ENCODE peak calls at places on chromosomes 3 and 15, in eight cellular contexts. B is left lung; U is prostate gland; O is tibial nerve; R is CD8-positive, alpha-beta T cell; N is neural progenitor cell; H is GM12864; V is heart left ventricle. I is an unnamed sample.
A peak's percentile ranks its signal among the peaks of the same experiment; 100 is the strongest.

GRCh38 chr15:81337713-81338157 is 13.8 kb upstream of the STARD5 start:
- DNase-seq in B (no peak), U (no peak), O (no peak), R (no peak), N (no peak), H (no peak), V (no peak), I (no peak)

GRCh38 chr3:145902166-145902565 is 258.8 kb downstream of the PLOD2 start:
- DNase-seq in B (no peak), U (no peak), O (no peak), R (no peak), N (no peak), H (no peak), V (no peak), I (peak; percentile 12)

GRCh38 chr15:69661871-69662667 is 209.5 kb downstream of the RPLP1 start:
- DNase-seq in B (no peak), U (no peak), O (no peak), R (peak; percentile 43), N (no peak), H (no peak), V (no peak), I (no peak)

GRCh38 chr3:105793040-105793439 is 75.8 kb downstream of the CBLB start:
- DNase-seq in B (no peak), U (no peak), O (no peak), R (no peak), N (peak; percentile 7), H (no peak), V (no peak), I (peak; percentile 42)

GRCh38 chr15:31208804-31209203 is 107.3 kb upstream of the TRPM1 start:
- DNase-seq in B (no peak), U (no peak), O (no peak), R (no peak), N (no peak), H (no peak), V (no peak), I (no peak)

GRCh38 chr3:39927479-39927878 is 118.1 kb downstream of the MYRIP start:
- DNase-seq in B (no peak), U (no peak), O (no peak), R (no peak), N (no peak), H (no peak), V (no peak), I (no peak)

GRCh38 chr15:68204776-68205557 is at the start of gene CALML4:
- DNase-seq in B (peak; percentile 84), U (peak; percentile 84), O (peak; percentile 58), R (no peak), N (no peak), H (no peak), V (peak; percentile 77), I (peak; percentile 33)

GRCh38 chr3:25572919-25573385 is 91.8 kb downstream of the TOP2B start:
- DNase-seq in B (no peak), U (no peak), O (no peak), R (no peak), N (no peak), H (no peak), V (no peak), I (peak; percentile 65)

GRCh38 chr3:170485294-170485693 is 66.6 kb downstream of the CLDN11 start:
- DNase-seq in B (no peak), U (no peak), O (no peak), R (no peak), N (no peak), H (no peak), V (no peak), I (no peak)

GRCh38 chr15:90957105-90957790 is 2.6 kb downstream of the RCCD1 start:
- DNase-seq in B (peak; percentile 82), U (no peak), O (no peak), R (no peak), N (peak; percentile 74), H (no peak), V (no peak), I (peak; percentile 41)

GRCh38 chr3:129016366-129016724 is 15.2 kb downstream of the EFCC1 start:
- DNase-seq in B (peak; percentile 63), U (peak; percentile 29), O (no peak), R (peak; percentile 81), N (no peak), H (peak; percentile 33), V (no peak), I (no peak)

GRCh38 chr3:146502887-146503458 is 33.6 kb upstream of the PLSCR2 start:
- DNase-seq in B (no peak), U (no peak), O (no peak), R (no peak), N (no peak), H (no peak), V (no peak), I (no peak)

GRCh38 chr15:95503640-95504225 is 826.8 kb upstream of the NR2F2 start:
- DNase-seq in B (no peak), U (no peak), O (no peak), R (no peak), N (no peak), H (no peak), V (no peak), I (no peak)

GRCh38 chr3:189369636-189370035 is 197.9 kb downstream of the TPRG1 start:
- DNase-seq in B (no peak), U (no peak), O (no peak), R (no peak), N (no peak), H (no peak), V (no peak), I (no peak)

GRCh38 chr3:131174752-131175151 is 148.1 kb downstream of the NEK11 start:
- DNase-seq in B (no peak), U (no peak), O (no peak), R (peak; percentile 54), N (no peak), H (peak; percentile 51), V (no peak), I (peak; percentile 24)

GRCh38 chr3:128112406-128112968 is 11.1 kb downstream of the RUVBL1 start:
- DNase-seq in B (no peak), U (no peak), O (no peak), R (peak; percentile 65), N (no peak), H (no peak), V (no peak), I (peak; percentile 91)

GRCh38 chr15:100932676-100933348 is 13.7 kb downstream of the LRRK1 start:
- DNase-seq in B (no peak), U (no peak), O (no peak), R (no peak), N (no peak), H (no peak), V (no peak), I (no peak)

GRCh38 chr3:155995525-155996370 is 124.6 kb upstream of the KCNAB1 start:
- DNase-seq in B (no peak), U (no peak), O (no peak), R (no peak), N (peak; percentile 56), H (no peak), V (no peak), I (peak; percentile 55)

GRCh38 chr3:182244222-182244971 is 532.7 kb downstream of the SOX2 start:
- DNase-seq in B (no peak), U (no peak), O (no peak), R (no peak), N (no peak), H (no peak), V (no peak), I (no peak)

DNA sequence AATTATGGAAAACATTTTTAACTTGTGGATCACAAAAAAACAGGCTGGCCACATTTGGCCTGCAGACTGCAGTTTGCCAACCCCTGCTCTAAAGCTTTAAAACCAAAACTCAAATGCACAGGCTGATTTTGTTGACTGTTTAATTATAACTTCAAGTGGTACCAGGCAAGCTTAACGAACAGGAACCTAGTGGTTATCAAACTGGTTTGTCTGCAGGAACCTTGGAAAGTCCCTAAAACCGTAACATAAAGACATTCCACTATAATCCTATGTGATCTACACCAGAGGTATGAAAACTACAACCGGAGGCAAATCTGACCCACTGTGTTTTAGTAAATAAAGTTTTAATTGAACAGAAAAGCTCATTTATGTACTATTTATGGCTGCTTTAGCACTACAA is 52.4 kb downstream of the TBL1XR1 start:
- DNase-seq in B (no peak), U (no peak), O (no peak), R (no peak), N (no peak), H (peak; percentile 44), V (no peak), I (no peak)
- H3K4me3 ChIP-seq in B (no peak overlapping the region), U (no peak overlapping the region), O (no peak overlapping the region), R (no peak overlapping the region), N (no peak overlapping the region), H (peak overlapping the region; percentile 12), V (no peak overlapping the region), I (no peak overlapping the region)

GRCh38 chr3:76724075-76724474 is 315.8 kb upstream of the ROBO2 start:
- DNase-seq in B (no peak), U (no peak), O (no peak), R (no peak), N (peak; percentile 3), H (no peak), V (no peak), I (no peak)
- TF ChIP-seq CTCF in B (no peak), U (no peak), O (no peak), R (no peak), N (peak; percentile 41), H (no peak), V (no peak), I (no peak)

GRCh38 chr15:52653451-52653964 is 25.7 kb downstream of the ATOSA start:
- DNase-seq in B (no peak), U (peak; percentile 9), O (no peak), R (no peak), N (peak; percentile 47), H (no peak), V (no peak), I (peak; percentile 84)
- H3K4me3 ChIP-seq in B (no peak overlapping the region), U (no peak overlapping the region), O (no peak overlapping the region), R (no peak overlapping the region), N (no peak overlapping the region), H (no peak overlapping the region), V (no peak overlapping the region), I (no peak overlapping the region)

GRCh38 chr3:42443292-42443691 is 32.9 kb upstream of the LYZL4 start:
- DNase-seq in B (no peak), U (no peak), O (no peak), R (no peak), N (peak; percentile 20), H (no peak), V (no peak), I (no peak)

GRCh38 chr3:42443819-42444436 is 33.5 kb upstream of the LYZL4 start:
- DNase-seq in B (peak; percentile 93), U (peak; percentile 84), O (peak; percentile 70), R (peak; percentile 91), N (peak; percentile 93), H (peak; percentile 19), V (peak; percentile 79), I (peak; percentile 72)

GRCh38 chr3:42440924-42441323 is 30.5 kb upstream of the LYZL4 start:
- DNase-seq in B (no peak), U (no peak), O (no peak), R (no peak), N (peak; percentile 36), H (no peak), V (no peak), I (no peak)

GRCh38 chr3:42439461-42440075 is 29.2 kb upstream of the LYZL4 start:
- DNase-seq in B (no peak), U (no peak), O (no peak), R (no peak), N (peak; percentile 22), H (no peak), V (no peak), I (no peak)

DNA sequence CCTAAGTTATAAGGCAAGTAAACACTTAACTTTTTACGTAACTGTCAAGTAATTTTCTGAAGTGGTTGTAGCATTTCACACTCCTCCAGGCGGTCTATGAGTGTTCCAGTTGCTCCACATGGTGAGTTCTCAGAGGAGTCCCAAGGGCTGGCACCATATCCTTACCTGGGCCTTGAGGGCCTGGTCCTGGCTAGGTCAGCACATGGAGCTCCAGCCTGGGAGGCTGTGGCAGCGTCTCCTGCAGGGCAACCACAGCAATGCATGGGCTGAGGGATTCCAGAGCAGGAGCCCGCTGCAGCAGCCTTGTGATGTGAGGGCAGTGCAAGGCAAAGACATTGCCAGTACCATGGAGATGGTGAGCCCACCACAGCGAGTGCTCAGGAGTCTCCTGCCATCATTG is 32.2 kb upstream of the LYZL4 start:
- DNase-seq in B (no peak), U (no peak), O (no peak), R (no peak), N (peak; percentile 9), H (no peak), V (no peak), I (no peak)
- TF ChIP-seq CTCF in B (no peak), U (no peak), O (no peak), R (no peak), N (peak; percentile 24), H (peak; percentile 23), V (no peak), I (peak; percentile 7)

I was measured in astrocyte of the spinal cord.